ENCODE peak calls at places on chromosomes 3 and 15, in nine cellular contexts. One of them, this sample, is unnamed.

GRCh38 chr3:14823910-14824629 is 5.3 kb downstream of the FGD5 start:
- DNase-seq in IMR-90: no peak
- DNase-seq in aorta: no peak
- DNase-seq in tibial nerve: no peak
- DNase-seq in astrocyte: no peak
- DNase-seq in left ventricle myocardium inferior: no peak
- DNase-seq in pancreas: no peak
- DNase-seq in esophagus muscularis mucosa: no peak
- DNase-seq in uterus: no peak
- DNase-seq in this sample: no peak

GRCh38 chr15:40308844-40309189 is 1.1 kb upstream of the PLCB2 start:
- DNase-seq in IMR-90: no peak
- DNase-seq in tibial nerve: no peak
- DNase-seq in uterus: no peak
- DNase-seq in pancreas: no peak
- DNase-seq in left ventricle myocardium inferior: no peak
- DNase-seq in astrocyte: no peak
- DNase-seq in aorta: peak; percentile 68
- DNase-seq in esophagus muscularis mucosa: no peak
- DNase-seq in this sample: no peak

GRCh38 chr3:155024006-155024638 is 56.0 kb upstream of the MME start:
- DNase-seq in astrocyte: peak; percentile 25
- DNase-seq in esophagus muscularis mucosa: no peak
- DNase-seq in IMR-90: no peak
- DNase-seq in tibial nerve: no peak
- DNase-seq in pancreas: no peak
- DNase-seq in left ventricle myocardium inferior: no peak
- DNase-seq in uterus: no peak
- DNase-seq in aorta: no peak
- DNase-seq in this sample: no peak

GRCh38 chr3:183212565-183212964 is 40.5 kb upstream of the B3GNT5 start:
- DNase-seq in esophagus muscularis mucosa: no peak
- DNase-seq in astrocyte: no peak
- DNase-seq in uterus: no peak
- DNase-seq in pancreas: peak; percentile 29
- DNase-seq in aorta: no peak
- DNase-seq in left ventricle myocardium inferior: no peak
- DNase-seq in tibial nerve: no peak
- DNase-seq in IMR-90: no peak
- DNase-seq in this sample: peak; percentile 36

GRCh38 chr15:33494306-33494705 is 183.5 kb downstream of the RYR3 start:
- DNase-seq in left ventricle myocardium inferior: no peak
- DNase-seq in pancreas: no peak
- DNase-seq in IMR-90: no peak
- DNase-seq in astrocyte: no peak
- DNase-seq in esophagus muscularis mucosa: peak; percentile 21
- DNase-seq in tibial nerve: no peak
- DNase-seq in aorta: no peak
- DNase-seq in uterus: no peak
- DNase-seq in this sample: no peak

GRCh38 chr3:183662099-183662498 is 26.7 kb downstream of the KLHL24 start:
- DNase-seq in IMR-90: no peak
- DNase-seq in aorta: no peak
- DNase-seq in left ventricle myocardium inferior: no peak
- DNase-seq in esophagus muscularis mucosa: no peak
- DNase-seq in astrocyte: no peak
- DNase-seq in uterus: no peak
- DNase-seq in tibial nerve: no peak
- DNase-seq in pancreas: no peak
- DNase-seq in this sample: no peak

GRCh38 chr3:144264350-144264749 is 292.7 kb downstream of the DIPK2A start:
- DNase-seq in astrocyte: no peak
- DNase-seq in uterus: no peak
- DNase-seq in aorta: no peak
- DNase-seq in pancreas: no peak
- DNase-seq in tibial nerve: no peak
- DNase-seq in IMR-90: no peak
- DNase-seq in left ventricle myocardium inferior: no peak
- DNase-seq in esophagus muscularis mucosa: no peak
- DNase-seq in this sample: no peak

GRCh38 chr15:81281925-81282895 is 41.7 kb downstream of the STARD5 start:
- DNase-seq in aorta: no peak
- DNase-seq in tibial nerve: no peak
- DNase-seq in IMR-90: no peak
- DNase-seq in pancreas: peak; percentile 6
- DNase-seq in esophagus muscularis mucosa: no peak
- DNase-seq in left ventricle myocardium inferior: no peak
- DNase-seq in astrocyte: no peak
- DNase-seq in uterus: no peak
- DNase-seq in this sample: no peak

GRCh38 chr3:20622304-20622703 is 436.3 kb upstream of the SGO1 start:
- DNase-seq in tibial nerve: no peak
- DNase-seq in uterus: no peak
- DNase-seq in esophagus muscularis mucosa: no peak
- DNase-seq in pancreas: no peak
- DNase-seq in aorta: no peak
- DNase-seq in left ventricle myocardium inferior: no peak
- DNase-seq in IMR-90: peak; percentile 72
- DNase-seq in astrocyte: peak; percentile 62
- DNase-seq in this sample: no peak

GRCh38 chr3:129611812-129612349 is 5.4 kb upstream of the PLXND1 start:
- DNase-seq in pancreas: no peak
- DNase-seq in aorta: peak; percentile 87
- DNase-seq in IMR-90: peak; percentile 49
- DNase-seq in left ventricle myocardium inferior: peak; percentile 64
- DNase-seq in tibial nerve: no peak
- DNase-seq in astrocyte: peak; percentile 80
- DNase-seq in uterus: no peak
- DNase-seq in esophagus muscularis mucosa: no peak
- DNase-seq in this sample: no peak

GRCh38 chr15:79450648-79451047 is 18.5 kb downstream of the MINAR1 start:
- DNase-seq in tibial nerve: no peak
- DNase-seq in aorta: no peak
- DNase-seq in astrocyte: no peak
- DNase-seq in IMR-90: no peak
- DNase-seq in left ventricle myocardium inferior: no peak
- DNase-seq in esophagus muscularis mucosa: peak; percentile 64
- DNase-seq in uterus: no peak
- DNase-seq in pancreas: no peak
- DNase-seq in this sample: no peak

GRCh38 chr3:11583226-11583625 is 60.5 kb downstream of the VGLL4 start:
- DNase-seq in IMR-90: peak; percentile 41
- DNase-seq in esophagus muscularis mucosa: no peak
- DNase-seq in tibial nerve: no peak
- DNase-seq in uterus: no peak
- DNase-seq in aorta: no peak
- DNase-seq in astrocyte: no peak
- DNase-seq in left ventricle myocardium inferior: no peak
- DNase-seq in pancreas: no peak
- DNase-seq in this sample: no peak

GRCh38 chr3:55692958-55693558 is 206.0 kb upstream of the WNT5A start:
- DNase-seq in pancreas: no peak
- DNase-seq in aorta: no peak
- DNase-seq in esophagus muscularis mucosa: no peak
- DNase-seq in uterus: no peak
- DNase-seq in tibial nerve: no peak
- DNase-seq in astrocyte: peak; percentile 52
- DNase-seq in left ventricle myocardium inferior: no peak
- DNase-seq in IMR-90: peak; percentile 81
- DNase-seq in this sample: no peak

GRCh38 chr3:45554001-45554691 is 40.4 kb upstream of the LIMD1 start:
- DNase-seq in left ventricle myocardium inferior: peak; percentile 74
- DNase-seq in esophagus muscularis mucosa: no peak
- DNase-seq in astrocyte: peak; percentile 69
- DNase-seq in pancreas: peak; percentile 43
- DNase-seq in IMR-90: peak; percentile 88
- DNase-seq in aorta: no peak
- DNase-seq in uterus: no peak
- DNase-seq in tibial nerve: no peak
- DNase-seq in this sample: peak; percentile 59

GRCh38 chr3:37745079-37745478 is 116.6 kb upstream of the CTDSPL start:
- DNase-seq in aorta: no peak
- DNase-seq in IMR-90: no peak
- DNase-seq in esophagus muscularis mucosa: peak; percentile 8
- DNase-seq in pancreas: no peak
- DNase-seq in uterus: no peak
- DNase-seq in tibial nerve: no peak
- DNase-seq in astrocyte: no peak
- DNase-seq in left ventricle myocardium inferior: no peak
- DNase-seq in this sample: no peak

GRCh38 chr3:37742574-37743212 is 119.0 kb upstream of the CTDSPL start:
- DNase-seq in IMR-90: no peak
- DNase-seq in aorta: no peak
- DNase-seq in uterus: no peak
- DNase-seq in pancreas: no peak
- DNase-seq in tibial nerve: no peak
- DNase-seq in left ventricle myocardium inferior: no peak
- DNase-seq in astrocyte: no peak
- DNase-seq in esophagus muscularis mucosa: peak; percentile 24
- DNase-seq in this sample: no peak

GRCh38 chr3:37742121-37742520 is 119.6 kb upstream of the CTDSPL start:
- DNase-seq in IMR-90: no peak
- DNase-seq in tibial nerve: no peak
- DNase-seq in aorta: no peak
- DNase-seq in uterus: no peak
- DNase-seq in left ventricle myocardium inferior: no peak
- DNase-seq in pancreas: no peak
- DNase-seq in astrocyte: no peak
- DNase-seq in esophagus muscularis mucosa: peak; percentile 83
- DNase-seq in this sample: no peak

GRCh38 chr3:37743974-37744373 is 117.7 kb upstream of the CTDSPL start:
- DNase-seq in uterus: no peak
- DNase-seq in astrocyte: no peak
- DNase-seq in tibial nerve: no peak
- DNase-seq in pancreas: no peak
- DNase-seq in esophagus muscularis mucosa: peak; percentile 72
- DNase-seq in left ventricle myocardium inferior: no peak
- DNase-seq in aorta: no peak
- DNase-seq in IMR-90: no peak
- DNase-seq in this sample: no peak

DNA sequence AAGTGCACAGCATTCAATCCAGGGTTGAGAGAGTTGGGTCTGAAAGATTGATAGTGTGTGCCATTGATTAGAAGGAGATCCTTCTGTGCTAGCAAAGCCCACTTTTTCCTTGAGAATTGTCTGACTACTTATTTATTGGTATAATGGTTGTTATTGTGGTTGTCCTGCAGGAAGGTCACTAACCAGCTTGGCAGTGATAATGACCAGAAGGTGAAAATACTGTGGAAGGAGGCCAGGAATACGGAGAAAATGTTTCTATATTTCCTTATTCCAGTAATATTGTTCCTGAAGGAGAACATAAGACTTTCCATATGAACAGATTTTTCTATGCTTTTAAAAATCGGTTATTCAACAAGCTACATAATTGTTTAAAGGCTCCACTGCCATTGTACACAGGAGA is 115.8 kb upstream of the CTDSPL start:
- DNase-seq in IMR-90: no peak
- DNase-seq in left ventricle myocardium inferior: no peak
- DNase-seq in pancreas: no peak
- DNase-seq in uterus: no peak
- DNase-seq in tibial nerve: no peak
- DNase-seq in esophagus muscularis mucosa: peak; percentile 66
- DNase-seq in astrocyte: no peak
- DNase-seq in aorta: no peak
- DNase-seq in this sample: no peak
- H3K4me1 ChIP-seq in IMR-90: no peaks in the 10 kb centered on the region
- H3K4me1 ChIP-seq in left ventricle myocardium inferior: peaks cover 40% of the 10 kb centered on the region
- H3K4me1 ChIP-seq in pancreas: no peaks in the 10 kb centered on the region
- H3K4me1 ChIP-seq in uterus: no peaks in the 10 kb centered on the region
- H3K4me1 ChIP-seq in tibial nerve: no peaks in the 10 kb centered on the region
- H3K4me1 ChIP-seq in esophagus muscularis mucosa: peaks cover 35% of the 10 kb centered on the region
- H3K4me1 ChIP-seq in astrocyte: no peaks in the 10 kb centered on the region
- H3K4me1 ChIP-seq in aorta: peaks cover 3% of the 10 kb centered on the region
- H3K4me1 ChIP-seq in this sample: peaks cover 2% of the 10 kb centered on the region

GRCh38 chr15:94280301-94280700 is 48.9 kb downstream of the MCTP2 start:
- DNase-seq in astrocyte: no peak
- DNase-seq in tibial nerve: no peak
- DNase-seq in left ventricle myocardium inferior: no peak
- DNase-seq in aorta: no peak
- DNase-seq in pancreas: no peak
- DNase-seq in IMR-90: no peak
- DNase-seq in esophagus muscularis mucosa: no peak
- DNase-seq in uterus: no peak
- DNase-seq in this sample: no peak
- H3K4me1 ChIP-seq in astrocyte: no peaks in the 10 kb centered on the region
- H3K4me1 ChIP-seq in tibial nerve: no peaks in the 10 kb centered on the region
- H3K4me1 ChIP-seq in left ventricle myocardium inferior: no peaks in the 10 kb centered on the region
- H3K4me1 ChIP-seq in aorta: no peaks in the 10 kb centered on the region
- H3K4me1 ChIP-seq in pancreas: no peaks in the 10 kb centered on the region
- H3K4me1 ChIP-seq in IMR-90: no peaks in the 10 kb centered on the region
- H3K4me1 ChIP-seq in esophagus muscularis mucosa: no peaks in the 10 kb centered on the region
- H3K4me1 ChIP-seq in uterus: no peaks in the 10 kb centered on the region
- H3K4me1 ChIP-seq in this sample: no peaks in the 10 kb centered on the region

GRCh38 chr15:30941520-30941919 is 37.8 kb downstream of the FAN1 start:
- DNase-seq in left ventricle myocardium inferior: no peak
- DNase-seq in uterus: no peak
- DNase-seq in esophagus muscularis mucosa: no peak
- DNase-seq in pancreas: no peak
- DNase-seq in IMR-90: no peak
- DNase-seq in astrocyte: no peak
- DNase-seq in tibial nerve: no peak
- DNase-seq in aorta: no peak
- DNase-seq in this sample: no peak
- H3K4me1 ChIP-seq in left ventricle myocardium inferior: no peaks in the 10 kb centered on the region
- H3K4me1 ChIP-seq in uterus: no peaks in the 10 kb centered on the region
- H3K4me1 ChIP-seq in esophagus muscularis mucosa: no peaks in the 10 kb centered on the region
- H3K4me1 ChIP-seq in pancreas: no peaks in the 10 kb centered on the region
- H3K4me1 ChIP-seq in IMR-90: no peaks in the 10 kb centered on the region
- H3K4me1 ChIP-seq in astrocyte: no peaks in the 10 kb centered on the region
- H3K4me1 ChIP-seq in tibial nerve: no peaks in the 10 kb centered on the region
- H3K4me1 ChIP-seq in aorta: no peaks in the 10 kb centered on the region
- H3K4me1 ChIP-seq in this sample: no peaks in the 10 kb centered on the region

DNA sequence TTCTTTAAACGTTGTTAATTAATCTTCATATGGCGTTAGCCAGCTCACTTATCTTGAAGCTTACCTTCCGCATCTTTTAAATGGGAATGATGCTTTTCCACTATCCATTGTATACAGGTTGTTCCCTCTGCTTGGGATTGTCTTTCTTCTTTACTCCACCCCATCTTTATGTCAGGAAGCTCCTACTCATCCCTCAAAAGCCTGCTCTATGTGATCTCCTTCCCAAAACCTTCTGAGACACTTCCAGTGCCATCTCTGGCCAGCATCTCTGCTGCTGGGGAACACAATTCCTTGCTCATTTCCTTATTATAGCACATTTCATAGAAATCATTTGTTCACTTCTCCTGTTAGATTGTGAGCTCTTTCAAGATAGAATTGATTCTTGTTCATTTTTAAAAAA is 4.3 kb downstream of the RASA2 start:
- DNase-seq in astrocyte: no peak
- DNase-seq in left ventricle myocardium inferior: no peak
- DNase-seq in tibial nerve: no peak
- DNase-seq in esophagus muscularis mucosa: no peak
- DNase-seq in pancreas: no peak
- DNase-seq in aorta: no peak
- DNase-seq in IMR-90: no peak
- DNase-seq in uterus: no peak
- DNase-seq in this sample: no peak
- H3K4me1 ChIP-seq in astrocyte: peaks cover 5% of the 10 kb centered on the region
- H3K4me1 ChIP-seq in left ventricle myocardium inferior: peaks cover 25% of the 10 kb centered on the region
- H3K4me1 ChIP-seq in tibial nerve: peaks cover 2% of the 10 kb centered on the region
- H3K4me1 ChIP-seq in esophagus muscularis mucosa: peaks cover 15% of the 10 kb centered on the region
- H3K4me1 ChIP-seq in pancreas: peaks cover 7% of the 10 kb centered on the region
- H3K4me1 ChIP-seq in aorta: peaks cover 3% of the 10 kb centered on the region
- H3K4me1 ChIP-seq in IMR-90: no peaks in the 10 kb centered on the region
- H3K4me1 ChIP-seq in uterus: peaks cover 4% of the 10 kb centered on the region
- H3K4me1 ChIP-seq in this sample: peaks cover 25% of the 10 kb centered on the region

GRCh38 chr3:105555206-105555605 is 188.5 kb downstream of the ALCAM start:
- DNase-seq in esophagus muscularis mucosa: no peak
- DNase-seq in aorta: no peak
- DNase-seq in tibial nerve: no peak
- DNase-seq in IMR-90: peak; percentile 40
- DNase-seq in left ventricle myocardium inferior: no peak
- DNase-seq in uterus: no peak
- DNase-seq in astrocyte: peak; percentile 55
- DNase-seq in pancreas: no peak
- DNase-seq in this sample: no peak
- H3K4me1 ChIP-seq in esophagus muscularis mucosa: no peaks in the 10 kb centered on the region
- H3K4me1 ChIP-seq in aorta: no peaks in the 10 kb centered on the region
- H3K4me1 ChIP-seq in tibial nerve: no peaks in the 10 kb centered on the region
- H3K4me1 ChIP-seq in IMR-90: no peaks in the 10 kb centered on the region
- H3K4me1 ChIP-seq in left ventricle myocardium inferior: no peaks in the 10 kb centered on the region
- H3K4me1 ChIP-seq in uterus: no peaks in the 10 kb centered on the region
- H3K4me1 ChIP-seq in astrocyte: no peaks in the 10 kb centered on the region
- H3K4me1 ChIP-seq in pancreas: no peaks in the 10 kb centered on the region
- H3K4me1 ChIP-seq in this sample: no peaks in the 10 kb centered on the region